ENCODE peak calls at places on chromosomes 16 and 17, in four cellular contexts. K, Z, X and M are unnamed samples.
A peak's percentile ranks its signal among the peaks of the same experiment; 100 is the strongest.

GRCh38 chr16:57701759-57702371 is 7.3 kb downstream of the DRC7 start:
- DNase-seq in K (no peak), Z (no peak), X (no peak), M (no peak)

GRCh38 chr17:82184761-82185160 is 27.9 kb downstream of the CCDC57 start:
- DNase-seq in K (no peak), Z (no peak), X (no peak), M (no peak)

GRCh38 chr16:51831595-51832352 is 680.7 kb upstream of the SALL1 start:
- DNase-seq in K (no peak), Z (no peak), X (no peak), M (no peak)

GRCh38 chr16:57471852-57472664 is 9.6 kb downstream of the POLR2C start:
- DNase-seq in K (peak; percentile 94), Z (peak; percentile 93), X (no peak), M (no peak)

GRCh38 chr16:84423416-84423837 is 55.1 kb downstream of the ATP2C2 start:
- DNase-seq in K (peak; percentile 67), Z (peak; percentile 66), X (peak; percentile 71), M (no peak)

GRCh38 chr17:63842173-63842539 is 329 bp downstream of the SMARCD2 start:
- DNase-seq in K (no peak), Z (no peak), X (no peak), M (peak; percentile 40)

GRCh38 chr16:72270531-72270930 is 98.6 kb upstream of the PMFBP1 start:
- DNase-seq in K (no peak), Z (no peak), X (no peak), M (no peak)

GRCh38 chr16:373848-374615 is 3.7 kb upstream of the MRPL28 start:
- DNase-seq in K (no peak), Z (no peak), X (no peak), M (no peak)

GRCh38 chr17:68020451-68020779 is 15.1 kb upstream of the KPNA2 start:
- DNase-seq in K (peak; percentile 41), Z (no peak), X (peak; percentile 32), M (no peak)

GRCh38 chr16:57799619-57800212 is 2.6 kb downstream of the KIFC3 start:
- DNase-seq in K (no peak), Z (no peak), X (no peak), M (no peak)

GRCh38 chr17:66654764-66655163 is 180.2 kb upstream of the CACNG5 start:
- DNase-seq in K (no peak), Z (no peak), X (no peak), M (no peak)

GRCh38 chr16:70465999-70466811 is 11.8 kb downstream of the FCSK start:
- DNase-seq in K (no peak), Z (no peak), X (no peak), M (no peak)

GRCh38 chr16:188674-189073 is 8.4 kb downstream of the HBQ1 start:
- DNase-seq in K (peak; percentile 26), Z (no peak), X (peak; percentile 21), M (no peak)

GRCh38 chr16:47750371-47750770 is 289.2 kb downstream of the PHKB start:
- DNase-seq in K (no peak), Z (no peak), X (no peak), M (no peak)

GRCh38 chr17:60079401-60079861 is 710 bp upstream of the HEATR6 start:
- DNase-seq in K (no peak), Z (peak; percentile 26), X (no peak), M (no peak)

GRCh38 chr17:63419949-63420867 is 25.9 kb downstream of the CYB561 start:
- DNase-seq in K (no peak), Z (no peak), X (peak; percentile 80), M (no peak)

GRCh38 chr16:50372611-50373344 is 4.0 kb upstream of the BRD7 start:
- DNase-seq in K (peak; percentile 71), Z (no peak), X (no peak), M (no peak)

GRCh38 chr16:58843675-58844074 is 109.6 kb upstream of the GOT2 start:
- DNase-seq in K (peak; percentile 44), Z (no peak), X (peak; percentile 15), M (no peak)

DNA sequence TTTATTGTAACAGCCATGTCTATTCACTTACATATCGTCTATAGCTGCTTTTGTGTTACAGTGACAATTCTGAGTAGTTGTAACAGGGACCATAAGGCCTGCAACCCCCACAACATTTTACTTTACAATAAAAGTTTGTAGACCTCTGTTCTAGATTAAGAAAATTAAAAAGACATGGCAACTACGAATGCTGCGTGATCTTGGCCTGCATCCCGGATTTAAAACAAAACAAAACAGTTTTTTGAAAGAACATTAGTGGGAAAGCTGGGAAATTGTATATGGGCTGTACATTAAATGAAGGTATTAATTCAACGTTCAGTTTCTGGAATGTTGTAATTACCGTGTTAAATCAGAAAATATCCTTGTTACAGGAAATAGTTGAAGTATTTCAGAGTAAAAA is 64.1 kb downstream of the RMI2 start:
- DNase-seq in K (no peak), Z (no peak), X (no peak), M (no peak)
- TF ChIP-seq JUN in K (no peak), Z (no peak), X (no peak), M (no peak)

GRCh38 chr16:11627822-11628457 is 40.3 kb upstream of the SNN start:
- DNase-seq in K (no peak), Z (no peak), X (peak; percentile 25), M (no peak)
- TF ChIP-seq HMGXB4 in K (no peak), Z (no peak), X (no peak), M (no peak)

DNA sequence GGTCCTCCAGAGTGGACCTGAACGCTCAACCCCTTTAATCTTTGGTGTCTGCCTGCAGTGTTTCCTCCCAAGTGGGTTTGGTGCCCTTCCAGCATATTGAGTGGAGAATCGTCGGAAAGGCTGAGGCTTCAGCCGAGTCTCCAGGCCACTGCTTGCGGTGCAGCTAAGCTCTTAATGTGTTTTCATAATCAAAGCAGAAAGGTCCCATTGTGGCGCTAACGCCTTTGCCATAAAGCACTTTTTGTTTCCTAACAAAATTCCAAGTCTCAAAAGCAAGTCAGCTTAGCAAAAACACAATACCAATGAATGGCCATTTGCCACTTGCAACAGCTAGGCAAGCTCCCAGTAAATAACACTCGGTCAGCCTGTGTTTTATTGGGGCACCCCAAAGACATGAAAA is 57.6 kb downstream of the KSR1 start:
- DNase-seq in K (no peak), Z (no peak), X (no peak), M (no peak)
- TF ChIP-seq JUN in K (no peak), Z (no peak), X (no peak), M (no peak)

DNA sequence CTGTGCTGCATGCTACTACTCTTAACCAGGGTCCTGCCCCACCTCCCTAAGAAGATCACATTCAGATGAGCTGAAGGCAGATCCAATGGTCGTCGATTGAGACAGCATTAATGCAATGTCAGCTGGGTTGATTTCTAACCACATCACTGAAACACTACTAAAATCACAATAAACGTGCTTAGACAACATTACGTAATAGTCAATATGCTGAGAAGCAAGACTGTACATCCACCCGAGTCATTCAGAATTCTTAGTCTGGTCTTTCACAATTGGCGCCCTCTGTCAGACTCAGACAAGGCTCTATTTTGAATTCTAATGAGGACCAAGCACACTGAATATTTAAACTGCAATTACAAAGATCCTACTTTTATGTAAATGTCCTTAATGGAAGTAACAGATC is 205.2 kb downstream of the STX8 start:
- DNase-seq in K (peak; percentile 50), Z (no peak), X (no peak), M (no peak)
- TF ChIP-seq HMGXB4 in K (no peak), Z (no peak), X (no peak), M (no peak)

DNA sequence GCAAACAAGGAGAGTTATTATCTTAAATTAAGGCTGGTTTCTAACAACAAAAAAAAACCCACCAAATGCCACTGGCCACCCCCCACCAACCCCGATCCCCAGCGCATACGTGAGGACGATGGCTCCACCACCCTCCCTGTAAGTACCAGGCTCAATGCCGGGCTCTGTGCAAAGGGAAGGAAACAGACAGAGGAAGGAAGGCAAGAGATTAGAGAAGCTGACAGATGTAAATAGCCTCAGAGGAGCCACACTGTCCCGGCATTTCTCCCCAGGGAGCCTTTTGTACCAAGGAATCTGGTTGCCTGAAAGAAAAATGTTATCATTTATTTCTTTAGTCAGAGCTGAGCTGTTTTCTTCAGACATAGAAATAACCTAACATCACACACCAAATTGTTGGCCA is 13.1 kb downstream of the SOST start:
- DNase-seq in K (no peak), Z (no peak), X (no peak), M (peak; percentile 21)
- TF ChIP-seq JUN in K (no peak), Z (no peak), X (no peak), M (no peak)

DNA sequence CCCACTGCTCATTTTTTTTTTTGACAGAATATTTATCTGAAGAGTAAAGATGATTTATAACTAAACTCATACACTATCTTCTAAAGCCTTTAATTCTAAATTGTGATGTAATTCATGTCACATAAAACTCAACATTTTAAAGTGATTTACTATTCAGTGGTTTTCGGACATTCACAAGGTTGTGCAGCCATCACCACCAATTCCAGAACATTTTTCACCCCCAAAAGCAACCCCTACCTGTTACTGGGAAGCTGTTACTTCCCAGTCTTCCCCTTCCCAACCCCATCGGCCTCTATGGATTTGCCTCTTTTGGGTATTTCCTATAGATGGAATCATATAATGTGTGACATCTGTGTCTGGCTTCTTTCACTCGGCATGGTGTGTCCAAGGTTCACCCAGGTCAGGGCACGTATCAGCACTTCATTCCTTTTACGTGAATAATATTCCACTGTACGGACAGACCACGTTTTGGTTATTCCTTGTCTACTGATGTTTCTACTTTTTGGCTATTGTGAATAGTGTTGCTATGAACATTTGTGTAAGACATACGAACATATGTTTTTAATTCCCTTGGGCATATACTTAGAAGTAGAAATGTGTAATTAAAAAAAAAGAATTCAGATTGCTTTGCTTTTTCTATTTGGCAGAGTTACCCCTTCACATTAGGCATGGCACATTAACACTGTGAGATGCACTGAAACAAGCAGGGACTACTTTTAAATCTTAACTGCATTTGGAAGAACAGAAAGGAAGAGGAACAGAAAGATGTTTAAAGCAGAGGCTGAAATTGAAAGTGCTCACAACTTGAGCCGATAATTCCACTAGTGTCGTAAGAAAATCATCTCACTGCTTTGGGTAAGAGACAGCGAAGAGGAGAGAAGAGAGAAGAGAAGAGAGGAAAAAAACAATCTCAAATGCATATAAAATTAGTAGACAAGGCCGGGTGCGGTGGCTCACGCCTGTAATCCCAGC is 105.4 kb downstream of the VPS53 start:
- DNase-seq in K (no peak), Z (no peak), X (no peak), M (no peak)
- TF ChIP-seq HMGXB4 in K (no peak), Z (no peak), X (no peak), M (no peak)

GRCh38 chr16:12153662-12154061 is 177.1 kb downstream of the SNX29 start:
- DNase-seq in K (no peak), Z (no peak), X (no peak), M (no peak)

GRCh38 chr16:12146966-12147365 is 170.4 kb downstream of the SNX29 start:
- DNase-seq in K (no peak), Z (no peak), X (no peak), M (no peak)

GRCh38 chr16:12149971-12150370 is 173.4 kb downstream of the SNX29 start:
- DNase-seq in K (no peak), Z (no peak), X (no peak), M (no peak)

GRCh38 chr16:12147681-12148479 is 171.3 kb downstream of the SNX29 start:
- DNase-seq in K (no peak), Z (no peak), X (no peak), M (peak; percentile 39)

DNA sequence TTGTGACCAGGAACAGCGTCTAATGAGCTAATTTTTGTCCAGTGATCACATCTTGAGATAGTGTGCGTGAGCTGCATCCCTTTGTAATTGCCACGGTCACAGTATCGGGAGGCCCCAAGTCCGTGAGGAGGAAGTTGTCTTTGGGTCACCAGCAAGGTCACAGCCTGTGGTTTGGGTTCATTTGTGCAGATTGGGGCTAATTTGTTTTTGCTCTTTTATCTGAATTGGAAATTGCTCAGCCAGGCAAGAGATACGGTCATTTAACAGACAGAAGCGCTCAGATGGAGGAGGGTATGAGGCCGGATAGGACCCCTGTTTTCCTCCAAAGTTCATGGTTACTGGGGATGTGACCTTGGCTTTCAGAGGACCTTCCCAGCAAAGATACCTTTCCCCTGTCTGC is 174.1 kb downstream of the SNX29 start:
- DNase-seq in K (no peak), Z (no peak), X (no peak), M (no peak)
- TF ChIP-seq JUN in K (no peak), Z (no peak), X (no peak), M (no peak)

GRCh38 chr16:4203748-4204147 is 38.1 kb downstream of the SRL start:
- DNase-seq in K (no peak), Z (no peak), X (no peak), M (no peak)
- TF ChIP-seq HMGXB4 in K (no peak), Z (no peak), X (no peak), M (no peak)